ENCODE peak calls at places on chromosomes 12 and 14, in five cellular contexts. H is HepG2, Z is GM12878, N is WTC11, O is K562. J is an unnamed sample.

GRCh38 chr12:49733219-49734017 is 7.9 kb upstream of the TMBIM6 start:
- DNase-seq in H (peak), Z (no peak), N (peak), O (no peak), J (peak)

GRCh38 chr12:1500095-1500801 is 94.1 kb downstream of the FBXL14 start:
- DNase-seq in H (no peak), Z (no peak), N (no peak), O (peak), J (no peak)

GRCh38 chr14:22460461-22461195 is 128.4 kb downstream of the DAD1 start:
- DNase-seq in H (no peak), Z (no peak), N (no peak), O (peak), J (no peak)

GRCh38 chr14:89665262-89665661 is 248.2 kb upstream of the FOXN3 start:
- DNase-seq in H (peak), Z (no peak), N (no peak), O (no peak), J (no peak)

GRCh38 chr12:85322715-85323114 is 42.7 kb downstream of the ALX1 start:
- DNase-seq in H (no peak), Z (no peak), N (no peak), O (no peak), J (no peak)

GRCh38 chr14:32342151-32342853 is 13.2 kb downstream of the AKAP6 start:
- DNase-seq in H (no peak), Z (no peak), N (no peak), O (no peak), J (no peak)

GRCh38 chr14:103520657-103521437 is 1.8 kb downstream of the CKB start:
- DNase-seq in H (no peak), Z (no peak), N (peak), O (peak), J (no peak)

GRCh38 chr12:57632369-57632897 is 568 bp downstream of the B4GALNT1 start:
- DNase-seq in H (no peak), Z (no peak), N (peak), O (peak), J (peak)

GRCh38 chr12:79978692-79979091 is 43.8 kb upstream of the PPP1R12A start:
- DNase-seq in H (no peak), Z (no peak), N (no peak), O (no peak), J (no peak)

GRCh38 chr14:55588259-55588699 is 8.3 kb downstream of the KTN1 start:
- DNase-seq in H (no peak), Z (no peak), N (no peak), O (no peak), J (no peak)

GRCh38 chr12:127654383-127654985 is 612.5 kb upstream of the TMEM132C start:
- DNase-seq in H (no peak), Z (no peak), N (no peak), O (no peak), J (no peak)

GRCh38 chr14:21714318-21714929 is 40.8 kb upstream of the OR4E1 start:
- DNase-seq in H (no peak), Z (no peak), N (no peak), O (no peak), J (no peak)

GRCh38 chr12:54259194-54260011 is 20.5 kb downstream of the CBX5 start:
- DNase-seq in H (no peak), Z (peak), N (peak), O (peak), J (peak)

GRCh38 chr14:104316121-104316722 is 177.8 kb downstream of the KIF26A start:
- DNase-seq in H (no peak), Z (no peak), N (peak), O (no peak), J (no peak)

GRCh38 chr12:90355701-90356345 is 599.2 kb downstream of the CCER1 start:
- DNase-seq in H (no peak), Z (no peak), N (no peak), O (no peak), J (no peak)

GRCh38 chr12:50056629-50056976 is 793 bp upstream of the ASIC1 start:
- DNase-seq in H (no peak), Z (no peak), N (no peak), O (no peak), J (no peak)

GRCh38 chr12:66708704-66709443 is 30.0 kb upstream of the GRIP1 start:
- DNase-seq in H (no peak), Z (no peak), N (no peak), O (no peak), J (no peak)

GRCh38 chr14:44895716-44896115 is 66.0 kb downstream of the KLHL28 start:
- DNase-seq in H (no peak), Z (no peak), N (no peak), O (no peak), J (no peak)

GRCh38 chr14:23660290-23661226 is 24.4 kb downstream of the DHRS2 start:
- DNase-seq in H (no peak), Z (no peak), N (no peak), O (no peak), J (no peak)

GRCh38 chr12:54173906-54174471 is 14.8 kb downstream of the SMUG1 start:
- DNase-seq in H (no peak), Z (no peak), N (no peak), O (no peak), J (no peak)

DNA sequence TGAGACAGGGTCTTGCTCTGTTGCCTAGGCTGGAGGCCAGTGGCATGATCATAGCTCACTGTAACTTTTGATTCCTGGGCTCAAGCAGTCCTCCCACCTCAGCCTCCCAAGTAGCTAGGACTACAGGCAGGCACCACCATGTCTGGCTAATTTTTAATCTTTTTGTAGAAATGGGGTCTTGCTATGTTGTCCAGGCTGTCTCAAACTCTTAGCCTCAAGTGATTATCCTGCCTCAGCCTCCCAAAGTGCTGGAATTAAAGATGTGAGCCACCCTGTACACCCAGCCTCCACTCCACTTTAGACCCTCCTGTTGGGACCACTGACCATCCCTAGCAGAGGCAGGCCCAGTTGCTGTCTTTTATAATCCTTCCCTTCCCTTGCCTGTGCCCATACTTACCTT is 63.3 kb upstream of the OSBPL8 start:
- DNase-seq in H (no peak), Z (no peak), N (no peak), O (no peak), J (no peak)
- TF ChIP-seq ATF2 in H (no peak), Z (no peak), N (no peak), O (no peak), J (no peak)

DNA sequence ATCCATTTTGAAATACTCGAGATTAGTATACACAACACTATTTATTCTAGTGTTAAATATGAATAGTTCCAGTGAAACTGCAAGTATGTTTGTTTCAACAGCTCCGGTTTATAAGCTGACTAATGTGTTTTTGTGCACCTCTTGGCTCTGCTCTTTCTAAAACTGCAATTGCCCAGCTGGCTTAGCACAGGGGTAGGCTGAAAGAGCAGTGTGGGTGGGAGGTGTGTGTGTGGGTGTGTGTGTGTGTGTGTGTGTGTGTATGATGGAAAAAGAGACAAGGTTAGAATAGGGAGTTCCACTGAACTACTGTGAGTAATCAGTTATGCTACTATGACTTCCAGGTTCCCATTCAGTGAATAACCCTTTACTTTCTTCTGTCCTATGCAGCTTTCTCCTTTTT is 37.8 kb upstream of the DDHD1 start:
- DNase-seq in H (no peak), Z (no peak), N (no peak), O (no peak), J (no peak)
- TF ChIP-seq ATF2 in H (no peak), Z (no peak), N (no peak), O (no peak), J (no peak)

DNA sequence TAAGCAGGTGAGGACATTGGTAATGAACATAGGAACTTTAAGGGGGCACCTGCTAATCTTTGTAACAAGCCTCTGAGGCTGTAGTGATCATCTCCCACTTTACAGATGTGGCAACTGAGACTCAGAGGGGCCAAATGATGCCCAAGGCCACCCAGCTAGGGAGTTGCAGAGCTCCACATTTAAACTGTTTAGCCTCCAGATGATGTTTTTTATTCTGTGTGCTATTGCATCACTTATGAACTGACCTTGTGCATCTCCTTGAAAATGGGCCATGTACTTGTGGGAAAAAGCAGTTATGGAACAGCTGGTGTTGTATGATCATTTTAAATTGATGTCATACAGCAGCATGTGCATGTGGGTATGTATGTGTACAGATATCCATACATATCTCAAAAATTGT is 41.4 kb downstream of the TPCN1 start:
- DNase-seq in H (no peak), Z (no peak), N (no peak), O (no peak), J (no peak)
- TF ChIP-seq ATF2 in H (no peak), Z (no peak), N (no peak), O (no peak), J (no peak)

DNA sequence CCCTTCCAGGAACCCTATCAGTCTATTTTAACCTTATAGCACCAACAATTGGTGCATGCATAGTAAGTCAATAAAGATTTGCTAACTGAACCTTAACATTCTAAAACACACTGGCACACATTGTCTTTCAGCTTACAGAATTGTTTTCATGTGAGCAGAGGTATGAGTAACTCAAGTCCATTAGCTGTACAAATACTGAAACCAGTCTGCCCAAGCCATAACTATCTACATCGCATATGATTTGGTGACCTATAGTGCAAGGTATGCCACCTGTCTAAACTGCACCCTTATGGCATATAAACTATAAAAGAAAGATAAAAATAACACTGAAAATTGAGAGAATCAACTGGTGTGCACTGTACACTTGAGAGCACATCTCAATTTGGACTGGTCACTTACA is 34.8 kb downstream of the SBNO1 start:
- DNase-seq in H (no peak), Z (no peak), N (no peak), O (no peak), J (no peak)
- TF ChIP-seq ATF2 in H (no peak), Z (no peak), N (no peak), O (no peak), J (no peak)

J was measured in H1.